ENCODE peak calls at places on chromosomes 11 and 22, in eight cellular contexts. W is kidney, F is right lobe of liver, P is upper lobe of right lung, X is HCT116, T is OCI-LY7, Y is heart right ventricle, V is tibial nerve. H is an unnamed sample. For H3K4me1, the result is how much of the 10 kb centered on the place peaks cover.

GRCh38 chr11:27427183-27427980 is 45.2 kb downstream of the LGR4 start:
- DNase-seq in W (no peak), F (no peak), P (no peak), X (no peak), T (no peak), Y (no peak), V (no peak), H (no peak)

GRCh38 chr11:66983275-66983924 is 8.3 kb downstream of the C11orf86 start:
- DNase-seq in W (no peak), F (no peak), P (no peak), X (no peak), T (no peak), Y (no peak), V (no peak), H (no peak)

GRCh38 chr11:117918366-117919255 is 10.6 kb downstream of the TMPRSS13 start:
- DNase-seq in W (no peak), F (peak), P (no peak), X (no peak), T (no peak), Y (no peak), V (no peak), H (no peak)

GRCh38 chr22:36819112-36819511 is 2.3 kb upstream of the PVALB start:
- DNase-seq in W (no peak), F (no peak), P (peak), X (no peak), T (no peak), Y (no peak), V (no peak), H (no peak)

GRCh38 chr11:103696130-103696529 is 340.3 kb upstream of the DDI1 start:
- DNase-seq in W (no peak), F (no peak), P (no peak), X (no peak), T (no peak), Y (no peak), V (no peak), H (no peak)

GRCh38 chr11:47938791-47939560 is 41.4 kb upstream of the PTPRJ start:
- DNase-seq in W (no peak), F (no peak), P (no peak), X (no peak), T (no peak), Y (no peak), V (no peak), H (no peak)

GRCh38 chr11:69382131-69383128 is 88.5 kb downstream of the MYEOV start:
- DNase-seq in W (peak), F (peak), P (peak), X (peak), T (peak), Y (peak), V (peak), H (no peak)

GRCh38 chr11:67320011-67320410 is 16.7 kb downstream of the SSH3 start:
- DNase-seq in W (no peak), F (no peak), P (no peak), X (no peak), T (no peak), Y (no peak), V (no peak), H (no peak)

GRCh38 chr22:28369849-28370248 is 309.8 kb downstream of the TTC28 start:
- DNase-seq in W (no peak), F (no peak), P (no peak), X (no peak), T (no peak), Y (no peak), V (no peak), H (no peak)

GRCh38 chr22:47201996-47202818 is 439.8 kb downstream of the TBC1D22A start:
- DNase-seq in W (peak), F (peak), P (no peak), X (no peak), T (no peak), Y (no peak), V (peak), H (no peak)

GRCh38 chr11:38723361-38723760 is 2125.3 kb upstream of the RAG2 start:
- DNase-seq in W (no peak), F (no peak), P (no peak), X (no peak), T (no peak), Y (no peak), V (no peak), H (no peak)

GRCh38 chr11:72981067-72981466 is 161.1 kb downstream of the FCHSD2 start:
- DNase-seq in W (no peak), F (no peak), P (no peak), X (no peak), T (no peak), Y (no peak), V (no peak), H (no peak)

GRCh38 chr11:30992513-30992849 is 377.1 kb downstream of the DCDC1 start:
- DNase-seq in W (no peak), F (no peak), P (no peak), X (no peak), T (peak), Y (no peak), V (no peak), H (no peak)

GRCh38 chr22:35434061-35434750 is 34.3 kb downstream of the MCM5 start:
- DNase-seq in W (no peak), F (no peak), P (no peak), X (no peak), T (no peak), Y (no peak), V (no peak), H (no peak)

GRCh38 chr11:13261600-13262061 is 16.0 kb upstream of the BMAL1 start:
- DNase-seq in W (no peak), F (no peak), P (no peak), X (peak), T (no peak), Y (peak), V (no peak), H (no peak)

GRCh38 chr11:133787379-133788103 is 57.8 kb downstream of the SPATA19 start:
- DNase-seq in W (no peak), F (no peak), P (peak), X (no peak), T (no peak), Y (no peak), V (no peak), H (no peak)

GRCh38 chr11:35016939-35017338 is 100.5 kb downstream of the PDHX start:
- DNase-seq in W (no peak), F (no peak), P (no peak), X (no peak), T (no peak), Y (no peak), V (no peak), H (no peak)

GRCh38 chr11:83194284-83195175 is 1.0 kb downstream of the ANKRD42 start:
- DNase-seq in W (peak), F (peak), P (peak), X (no peak), T (peak), Y (peak), V (peak), H (peak)

GRCh38 chr11:64865286-64866172 is 12.9 kb downstream of the EHD1 start:
- DNase-seq in W (no peak), F (no peak), P (no peak), X (no peak), T (peak), Y (no peak), V (no peak), H (no peak)

GRCh38 chr11:64863381-64864060 is 14.9 kb downstream of the EHD1 start:
- DNase-seq in W (peak), F (no peak), P (no peak), X (no peak), T (no peak), Y (no peak), V (no peak), H (no peak)

GRCh38 chr11:64864473-64865285 is 13.7 kb downstream of the EHD1 start:
- DNase-seq in W (peak), F (no peak), P (no peak), X (no peak), T (peak), Y (peak), V (peak), H (no peak)

GRCh38 chr11:64862914-64863313 is 15.5 kb downstream of the EHD1 start:
- DNase-seq in W (no peak), F (no peak), P (no peak), X (no peak), T (no peak), Y (peak), V (no peak), H (no peak)

GRCh38 chr11:64864135-64864472 is 14.3 kb downstream of the EHD1 start:
- DNase-seq in W (no peak), F (peak), P (no peak), X (no peak), T (no peak), Y (no peak), V (no peak), H (no peak)
- H3K4me3 ChIP-seq in W (no peak), F (no peak), P (peak), X (no peak), T (peak), Y (peak), V (no peak), H (no peak)

GRCh38 chr11:114075891-114076441 is 16.5 kb downstream of the ZBTB16 start:
- DNase-seq in W (no peak), F (no peak), P (no peak), X (peak), T (peak), Y (peak), V (no peak), H (peak)

GRCh38 chr11:114076974-114077373 is 17.5 kb downstream of the ZBTB16 start:
- DNase-seq in W (no peak), F (no peak), P (no peak), X (no peak), T (no peak), Y (no peak), V (no peak), H (no peak)

GRCh38 chr11:114074546-114075342 is 15.2 kb downstream of the ZBTB16 start:
- DNase-seq in W (no peak), F (no peak), P (no peak), X (no peak), T (no peak), Y (no peak), V (no peak), H (no peak)

GRCh38 chr11:114073506-114074381 is 14.2 kb downstream of the ZBTB16 start:
- DNase-seq in W (no peak), F (no peak), P (no peak), X (no peak), T (no peak), Y (no peak), V (no peak), H (no peak)

DNA sequence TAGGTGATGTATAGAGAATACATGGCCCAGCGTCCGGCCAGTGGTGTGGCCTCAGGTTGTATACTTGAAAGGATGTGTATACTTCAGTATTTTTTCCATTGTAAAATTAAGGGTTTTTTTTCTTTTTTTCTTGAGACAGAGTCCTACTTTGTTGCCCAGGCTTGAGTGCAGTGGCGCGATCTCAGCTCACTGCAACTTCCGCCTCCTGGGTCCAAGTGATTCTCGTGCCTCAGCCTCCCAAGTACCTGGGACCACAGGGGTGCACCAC is 15.8 kb downstream of the ZBTB16 start:
- DNase-seq in W (no peak), F (no peak), P (no peak), X (no peak), T (no peak), Y (no peak), V (no peak), H (no peak)
- H3K4me1 ChIP-seq in W (under half), F (under half), P (half or more), X (under half), T (under half), Y (half or more), V (half or more), H (under half)

DNA sequence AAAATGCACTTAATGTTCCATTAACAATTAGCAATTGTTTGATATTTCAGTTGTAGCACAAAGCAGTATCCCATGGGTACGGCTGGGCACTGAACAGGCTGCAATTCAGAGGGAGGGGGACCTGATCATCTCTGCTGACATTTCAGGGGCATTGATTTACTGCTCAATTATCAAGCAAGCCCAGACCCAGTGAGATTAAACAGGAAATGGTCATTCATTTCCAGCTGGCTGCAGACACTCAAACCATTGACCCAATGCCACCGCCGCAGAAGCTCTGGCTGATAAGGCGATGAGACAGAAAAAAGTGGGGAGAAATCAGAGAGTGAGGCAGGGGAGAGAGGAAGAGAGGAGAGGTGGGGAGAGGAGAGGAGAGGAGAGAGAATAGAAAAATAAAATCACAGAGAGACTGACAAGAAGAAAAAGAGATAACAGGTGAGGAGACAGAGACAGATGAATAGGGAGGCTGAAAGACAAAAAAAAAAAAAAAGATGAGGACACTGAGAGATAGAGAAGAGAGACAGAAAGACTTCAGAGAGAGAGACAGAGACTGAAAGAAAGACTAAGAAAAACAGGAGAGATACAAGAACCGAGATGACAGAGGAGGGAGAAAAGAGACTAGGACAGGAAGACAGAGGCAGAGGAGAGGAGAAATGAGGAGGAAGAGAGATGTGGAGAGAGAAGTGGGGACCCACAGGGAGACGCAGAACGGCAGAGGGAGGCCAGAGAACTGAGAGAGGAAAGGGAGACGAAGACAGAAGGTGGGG is 962 bp downstream of the GPR83 start:
- DNase-seq in W (no peak), F (no peak), P (no peak), X (no peak), T (no peak), Y (no peak), V (no peak), H (no peak)
- H3K4me3 ChIP-seq in W (peak), F (no peak), P (no peak), X (no peak), T (no peak), Y (peak), V (peak), H (peak)

DNA sequence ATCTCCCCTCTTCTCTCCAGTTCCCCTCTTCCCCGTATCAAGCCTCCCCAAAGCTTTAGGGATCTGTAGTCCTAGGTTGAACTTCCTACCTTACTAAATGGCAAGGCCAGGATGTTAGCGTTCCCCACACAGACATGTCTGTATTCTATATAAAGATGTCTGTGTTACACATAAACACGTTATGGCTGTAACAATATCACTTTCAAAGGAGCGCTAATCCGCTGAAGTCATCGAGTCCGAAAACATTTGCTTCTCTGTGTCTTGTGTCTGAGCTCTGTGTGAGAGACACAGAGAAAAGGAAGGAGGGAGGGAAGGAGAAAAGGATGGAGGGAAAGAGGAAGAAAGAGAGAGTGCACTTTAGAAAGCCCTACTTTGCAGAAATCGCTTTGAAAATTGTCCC is 27.0 kb upstream of the WT1 start:
- DNase-seq in W (no peak), F (no peak), P (no peak), X (no peak), T (no peak), Y (no peak), V (no peak), H (no peak)
- H3K4me1 ChIP-seq in W (under half), F (under half), P (under half), X (under half), T (under half), Y (under half), V (under half), H (under half)

DNA sequence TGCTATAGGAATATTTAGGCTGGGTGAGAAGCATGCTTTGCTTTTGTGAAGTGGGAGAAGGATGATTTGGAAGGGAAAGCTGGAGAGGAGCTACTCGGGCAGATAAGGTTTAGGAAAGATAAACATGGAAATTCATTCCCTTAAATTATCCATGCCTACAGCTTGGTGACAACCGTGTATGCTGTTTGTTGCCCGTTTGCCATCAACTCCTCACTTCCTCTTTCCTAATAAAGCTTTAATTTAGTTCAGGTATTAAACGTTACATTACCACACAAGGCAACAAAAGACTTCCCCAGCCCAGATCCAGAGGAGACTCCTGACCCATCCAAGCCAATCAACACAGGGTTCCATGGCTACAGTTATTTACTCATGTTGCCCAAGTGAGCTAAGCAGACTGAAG is 101.8 kb upstream of the GRAMD1B start:
- DNase-seq in W (no peak), F (no peak), P (no peak), X (no peak), T (peak), Y (no peak), V (no peak), H (no peak)
- H3K4me3 ChIP-seq in W (no peak), F (no peak), P (no peak), X (no peak), T (no peak), Y (no peak), V (no peak), H (no peak)

DNA sequence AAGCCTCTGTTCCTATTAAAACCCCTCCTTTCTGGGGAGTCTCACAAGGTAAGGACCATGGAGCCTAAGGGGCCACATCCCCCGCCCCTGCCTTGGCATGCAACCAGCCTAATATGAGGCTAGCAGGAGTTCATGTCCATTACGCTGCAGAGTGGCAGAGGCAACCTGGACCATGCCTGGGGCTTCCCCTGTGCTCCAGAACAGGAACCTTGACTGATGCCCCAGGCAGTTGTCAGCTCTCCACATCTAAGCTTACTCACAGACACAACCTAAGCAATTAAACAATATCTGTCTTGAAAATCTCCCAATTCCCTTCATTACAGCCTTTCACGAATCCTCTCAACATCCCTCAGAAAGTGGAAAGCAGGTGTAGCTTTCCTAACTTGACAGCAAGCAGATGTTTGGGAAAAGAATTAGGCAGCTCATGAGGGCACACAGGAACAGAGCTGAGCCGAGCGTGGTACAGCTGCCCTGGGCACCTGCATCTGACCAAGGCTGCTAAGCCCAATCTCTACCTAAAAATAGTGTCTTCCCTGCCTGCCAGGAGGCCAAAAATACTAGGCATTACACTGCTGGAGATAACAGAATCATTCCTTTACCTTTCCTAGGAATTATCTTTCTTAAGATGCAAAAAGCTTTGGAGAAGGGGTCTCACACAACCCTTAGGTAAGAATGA is 20.8 kb downstream of the C11orf71 start:
- DNase-seq in W (no peak), F (no peak), P (no peak), X (no peak), T (no peak), Y (no peak), V (no peak), H (no peak)
- H3K4me1 ChIP-seq in W (under half), F (under half), P (under half), X (under half), T (under half), Y (under half), V (under half), H (under half)

H was measured in NT2/D1.